ENCODE peak calls at places on chromosomes 6 and 20, in nine cellular contexts. W is HS-27A, Z is HS-5, A is non-pigmented ciliary epithelial cell, O is A172, N is body of pancreas, Y is AG10803, H is RPMI7951, T is NCI-H226. P is an unnamed sample.
A peak's percentile ranks its signal among the peaks of the same experiment; 100 is the strongest.

GRCh38 chr20:24465730-24466129 is 3.7 kb upstream of the SYNDIG1 start:
- DNase-seq in W (no peak), Z (no peak), A (no peak), O (peak; percentile 71), N (no peak), Y (peak; percentile 78), H (peak; percentile 92), T (no peak), P (no peak)

GRCh38 chr20:37560629-37561028 is 33.0 kb upstream of the BLCAP start:
- DNase-seq in W (no peak), Z (no peak), A (no peak), O (no peak), N (no peak), Y (no peak), H (no peak), T (no peak), P (no peak)

GRCh38 chr20:62603907-62604785 is 38.2 kb upstream of the SLCO4A1 start:
- DNase-seq in W (no peak), Z (no peak), A (no peak), O (no peak), N (no peak), Y (no peak), H (peak; percentile 85), T (no peak), P (no peak)

GRCh38 chr6:43840490-43841218 is 70.6 kb downstream of the VEGFA start:
- DNase-seq in W (no peak), Z (no peak), A (no peak), O (no peak), N (no peak), Y (peak; percentile 60), H (peak; percentile 33), T (no peak), P (no peak)

GRCh38 chr20:62367136-62367482 is at the start of gene LAMA5:
- DNase-seq in W (no peak), Z (no peak), A (no peak), O (no peak), N (peak; percentile 78), Y (no peak), H (peak; percentile 64), T (no peak), P (no peak)

GRCh38 chr20:18504479-18505060 is 3.2 kb upstream of the SEC23B start:
- DNase-seq in W (no peak), Z (no peak), A (no peak), O (no peak), N (peak; percentile 40), Y (peak; percentile 37), H (no peak), T (no peak), P (no peak)

GRCh38 chr20:58555078-58555765 is 40.0 kb upstream of the APCDD1L start:
- DNase-seq in W (peak; percentile 60), Z (peak; percentile 91), A (peak; percentile 58), O (peak; percentile 94), N (no peak), Y (peak; percentile 84), H (peak; percentile 95), T (peak; percentile 86), P (peak; percentile 61)

GRCh38 chr20:1185781-1186334 is 1.1 kb upstream of the TMEM74B start:
- DNase-seq in W (no peak), Z (no peak), A (no peak), O (peak; percentile 33), N (peak; percentile 40), Y (peak; percentile 23), H (peak; percentile 40), T (peak; percentile 5), P (no peak)

GRCh38 chr20:41275181-41275793 is 42.2 kb downstream of the ZHX3 start:
- DNase-seq in W (no peak), Z (peak; percentile 28), A (peak; percentile 31), O (no peak), N (no peak), Y (peak; percentile 74), H (peak; percentile 64), T (peak; percentile 7), P (no peak)